ENCODE peak calls at places on chromosomes 7 and 10, in nine cellular contexts. N is naive thymus-derived CD8-positive, alpha-beta T cell; Y is sciatic nerve; A is KG1; P is cardiac muscle cell; L is stimulated activated CD4-positive, alpha-beta T cell treated with anti-CD3 and anti-CD28 coated beads, Interleukin-1b, Interleukin-23, amount 100 ng/mL, for 4 hours; E is substantia nigra; Q is NCI-H1694; Z is stimulated activated CD8-positive, alpha-beta memory T cell treated with anti-CD3 and anti-CD28 coated beads, Interleukin-7, amount 100 ng/mL, for 24 hours. I is an unnamed sample.

GRCh38 chr7:134896073-134896472 is 90.2 kb upstream of the AGBL3 start:
- DNase-seq in N (no peak), Y (no peak), A (no peak), P (no peak), L (no peak), E (no peak), Q (no peak), Z (no peak), I (no peak)

GRCh38 chr7:133253522-133253882 is 624 bp downstream of the EXOC4 start:
- DNase-seq in N (no peak), Y (no peak), A (no peak), P (peak), L (no peak), E (no peak), Q (no peak), Z (no peak), I (no peak)

GRCh38 chr7:106493041-106493731 is 167.8 kb downstream of the CCDC71L start:
- DNase-seq in N (no peak), Y (no peak), A (no peak), P (peak), L (no peak), E (no peak), Q (no peak), Z (no peak), I (no peak)

GRCh38 chr10:77692782-77693181 is 55.2 kb upstream of the KCNMA1 start:
- DNase-seq in N (no peak), Y (no peak), A (no peak), P (no peak), L (no peak), E (no peak), Q (no peak), Z (no peak), I (no peak)

GRCh38 chr7:140019606-140020005 is 43.1 kb downstream of the PARP12 start:
- DNase-seq in N (no peak), Y (no peak), A (no peak), P (no peak), L (no peak), E (no peak), Q (no peak), Z (no peak), I (no peak)

GRCh38 chr7:136133491-136133990 is 156.4 kb upstream of the MTPN start:
- DNase-seq in N (no peak), Y (no peak), A (no peak), P (peak), L (no peak), E (no peak), Q (no peak), Z (no peak), I (no peak)

GRCh38 chr7:1112109-1112508 is 24.2 kb downstream of the GPER1 start:
- DNase-seq in N (no peak), Y (peak), A (no peak), P (no peak), L (no peak), E (no peak), Q (no peak), Z (no peak), I (no peak)

GRCh38 chr10:77504196-77504869 is 133.3 kb downstream of the KCNMA1 start:
- DNase-seq in N (no peak), Y (no peak), A (no peak), P (no peak), L (no peak), E (no peak), Q (no peak), Z (no peak), I (no peak)

GRCh38 chr10:121873236-121873635 is 54.6 kb downstream of the ATE1 start:
- DNase-seq in N (no peak), Y (no peak), A (no peak), P (no peak), L (no peak), E (no peak), Q (no peak), Z (no peak), I (no peak)

I was measured in CMK.